ENCODE peak calls at places on chromosomes 3 and 15, in five cellular contexts. L, B, X, O and G are unnamed samples.

GRCh38 chr3:46709721-46710120 is 7.9 kb downstream of the PRSS50 start:
- DNase-seq in L (no peak), B (no peak), X (no peak), O (no peak), G (no peak)

GRCh38 chr15:101654191-101654590 is 2.0 kb upstream of the TM2D3 start:
- DNase-seq in L (no peak), B (no peak), X (no peak), O (no peak), G (no peak)

GRCh38 chr15:90787881-90788280 is 70.7 kb downstream of the BLM start:
- DNase-seq in L (no peak), B (no peak), X (no peak), O (no peak), G (no peak)

GRCh38 chr3:46938118-46938517 is 38.4 kb downstream of the CCDC12 start:
- DNase-seq in L (no peak), B (no peak), X (no peak), O (no peak), G (no peak)

GRCh38 chr3:44227622-44228021 is 14.1 kb upstream of the TOPAZ1 start:
- DNase-seq in L (no peak), B (no peak), X (no peak), O (no peak), G (no peak)

GRCh38 chr15:55673287-55673686 is 69.7 kb downstream of the PRTG start:
- DNase-seq in L (no peak), B (no peak), X (no peak), O (no peak), G (no peak)

GRCh38 chr15:57914350-57915055 is 151.0 kb downstream of the ALDH1A2 start:
- DNase-seq in L (peak), B (no peak), X (no peak), O (no peak), G (no peak)

GRCh38 chr3:112569265-112569664 is 7.4 kb downstream of the SLC35A5 start:
- DNase-seq in L (no peak), B (no peak), X (no peak), O (no peak), G (no peak)

GRCh38 chr3:132145833-132146232 is 111.0 kb upstream of the CPNE4 start:
- DNase-seq in L (no peak), B (no peak), X (no peak), O (no peak), G (no peak)

GRCh38 chr3:19029837-19030835 is 118.2 kb upstream of the KCNH8 start:
- DNase-seq in L (no peak), B (peak), X (peak), O (no peak), G (peak)

GRCh38 chr3:48418651-48419050 is 11.2 kb downstream of the PLXNB1 start:
- DNase-seq in L (no peak), B (no peak), X (no peak), O (peak), G (no peak)

GRCh38 chr3:48419597-48419996 is 10.3 kb downstream of the PLXNB1 start:
- DNase-seq in L (no peak), B (no peak), X (no peak), O (no peak), G (no peak)

GRCh38 chr3:48420561-48420960 is 9.3 kb downstream of the PLXNB1 start:
- DNase-seq in L (no peak), B (no peak), X (no peak), O (no peak), G (no peak)

GRCh38 chr3:48418140-48418539 is 11.7 kb downstream of the PLXNB1 start:
- DNase-seq in L (no peak), B (peak), X (no peak), O (peak), G (no peak)

GRCh38 chr3:48419149-48419548 is 10.7 kb downstream of the PLXNB1 start:
- DNase-seq in L (no peak), B (no peak), X (no peak), O (peak), G (no peak)
- TF ChIP-seq CTCF in L (no peak), B (no peak), X (no peak), O (no peak), G (no peak)

DNA sequence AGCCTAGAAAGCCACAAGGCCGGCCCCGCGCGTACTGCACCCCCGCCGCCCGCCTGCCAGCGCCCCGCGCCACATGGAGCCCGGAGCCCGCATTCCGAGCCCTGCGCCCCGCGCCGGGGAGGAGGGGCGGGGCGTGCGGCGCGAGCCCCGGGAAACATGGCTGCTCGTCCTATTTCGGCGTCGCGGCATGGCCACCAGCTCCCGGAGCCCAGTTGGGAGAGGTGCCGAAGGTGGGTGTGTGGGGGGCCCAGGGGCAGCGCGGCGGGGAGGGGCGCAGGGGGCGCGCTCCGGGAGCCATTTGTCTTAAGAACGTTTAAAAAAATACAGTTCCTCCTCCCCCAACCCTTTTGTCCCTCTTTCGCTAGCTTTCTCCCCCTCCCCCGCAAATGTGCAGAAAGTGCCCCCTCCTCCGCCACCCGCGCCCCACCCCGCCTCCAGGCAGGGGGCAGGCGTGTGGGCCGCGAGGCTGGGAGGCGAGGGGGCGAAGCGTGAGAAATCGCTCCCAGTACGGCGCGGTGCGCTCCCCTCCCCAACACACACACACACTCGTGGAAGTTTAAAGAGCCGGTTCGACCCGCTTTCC is 2.5 kb downstream of the ANP32A start:
- DNase-seq in L (peak), B (peak), X (peak), O (peak), G (peak)
- TF ChIP-seq CTCF in L (no peak), B (no peak), X (no peak), O (no peak), G (no peak)

GRCh38 chr3:34882764-34883163 is 756.6 kb upstream of the ARPP21 start:
- DNase-seq in L (no peak), B (peak), X (peak), O (no peak), G (peak)
- TF ChIP-seq CTCF in L (no peak), B (no peak), X (peak), O (peak), G (no peak)

GRCh38 chr3:160473233-160473632 is 23.6 kb upstream of the TRIM59 start:
- DNase-seq in L (no peak), B (no peak), X (no peak), O (no peak), G (no peak)
- TF ChIP-seq CTCF in L (no peak), B (no peak), X (no peak), O (no peak), G (no peak)

GRCh38 chr3:171977426-171977825 is 62.0 kb upstream of the FNDC3B start:
- DNase-seq in L (no peak), B (no peak), X (no peak), O (no peak), G (no peak)
- TF ChIP-seq CTCF in L (no peak), B (no peak), X (no peak), O (no peak), G (no peak)

DNA sequence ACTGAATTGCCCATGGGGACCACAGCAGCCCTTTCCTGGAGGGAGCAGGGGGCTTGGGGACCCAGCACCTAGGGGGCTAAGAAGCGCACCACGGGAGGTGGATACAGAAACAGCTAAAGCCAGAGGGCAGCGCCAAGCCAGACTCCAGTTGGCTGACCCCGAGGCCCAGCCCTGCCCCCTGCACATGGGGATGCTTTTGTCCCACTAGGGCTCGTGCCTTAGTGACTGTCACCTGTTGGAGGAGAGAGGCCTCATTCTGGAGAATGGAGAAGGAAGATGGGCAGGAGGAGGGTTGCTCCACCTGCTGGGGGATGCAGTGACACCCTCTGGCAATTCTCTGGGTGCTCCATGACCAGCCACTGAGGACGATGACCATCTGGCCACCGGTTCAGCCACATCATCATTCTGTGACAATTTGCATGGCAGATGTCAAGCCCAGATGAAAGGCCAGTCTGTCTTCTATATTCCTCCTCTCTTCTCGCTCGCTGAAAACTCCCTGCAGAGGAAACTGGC is 167.8 kb upstream of the TLE3 start:
- DNase-seq in L (no peak), B (no peak), X (no peak), O (no peak), G (no peak)
- TF ChIP-seq CTCF in L (no peak), B (no peak), X (peak), O (peak), G (no peak)

GRCh38 chr3:11832964-11833621 is 13.6 kb downstream of the TAMM41 start:
- DNase-seq in L (no peak), B (no peak), X (peak), O (no peak), G (no peak)

DNA sequence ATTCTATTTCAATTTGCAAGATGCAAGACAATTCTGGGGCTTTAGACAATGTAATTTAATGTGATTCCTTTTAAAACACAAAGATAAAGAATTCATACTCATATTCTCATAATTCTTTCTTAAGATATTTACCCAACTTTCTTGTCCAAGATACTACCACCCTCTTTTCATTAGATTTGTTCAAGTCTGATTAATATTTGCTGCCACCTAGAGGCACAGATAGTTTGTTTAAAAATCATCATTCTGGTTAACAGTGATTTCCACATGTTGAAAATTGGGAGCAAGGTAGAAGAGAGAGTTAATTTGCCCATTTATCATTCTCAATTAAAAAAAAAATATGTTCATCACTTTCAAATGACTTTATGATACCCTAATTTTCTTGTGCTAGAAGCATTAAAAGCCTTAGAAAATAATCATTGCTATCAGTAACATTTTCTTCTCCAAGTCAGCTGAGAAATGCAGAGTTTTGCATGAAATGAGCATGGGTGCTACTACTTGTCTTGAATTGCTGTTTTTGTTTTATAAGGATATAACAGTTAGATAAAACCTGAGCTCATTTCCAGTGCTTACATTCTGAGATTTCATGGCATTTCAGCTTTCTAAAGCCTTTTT is 11.6 kb downstream of the TAMM41 start:
- DNase-seq in L (no peak), B (peak), X (peak), O (no peak), G (no peak)
- TF ChIP-seq CTCF in L (no peak), B (peak), X (peak), O (peak), G (no peak)

GRCh38 chr3:49566312-49566711 is 12.0 kb downstream of the BSN start:
- DNase-seq in L (no peak), B (no peak), X (peak), O (no peak), G (no peak)
- TF ChIP-seq CTCF in L (no peak), B (peak), X (peak), O (no peak), G (no peak)

DNA sequence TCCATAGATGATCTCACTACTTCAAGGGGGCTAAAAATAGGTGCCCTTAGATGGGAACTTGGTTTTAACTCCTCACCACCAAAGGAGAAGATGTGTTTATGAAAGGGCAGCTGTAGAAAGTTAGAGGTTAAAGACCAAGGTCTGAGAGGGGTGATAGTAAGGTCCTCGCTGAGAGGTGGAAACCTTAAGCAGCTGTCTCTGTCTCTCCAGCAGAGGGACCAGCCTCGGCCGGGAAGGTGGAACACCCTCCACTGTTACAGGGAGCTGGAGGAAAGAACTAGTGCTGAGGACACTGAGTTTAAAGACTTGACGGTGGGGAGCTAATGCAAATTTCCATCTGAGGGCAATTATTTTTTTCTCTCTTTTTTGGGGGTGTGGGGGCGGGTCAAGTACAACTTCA is 8.9 kb upstream of the RLBP1 start:
- DNase-seq in L (no peak), B (no peak), X (peak), O (no peak), G (no peak)
- TF ChIP-seq CTCF in L (no peak), B (no peak), X (peak), O (no peak), G (no peak)

GRCh38 chr3:53109822-53110771 is 20.1 kb downstream of the RFT1 start:
- DNase-seq in L (peak), B (peak), X (peak), O (peak), G (peak)
- TF ChIP-seq CTCF in L (peak), B (peak), X (peak), O (peak), G (no peak)